ENCODE peak calls at places on chromosomes 1 and 21, in six cellular contexts. One of them, this sample, is unnamed.

GRCh38 chr1:113811353-113811887 is 856 bp downstream of the RSBN1 start:
- DNase-seq in activated CD8-positive, alpha-beta memory T cell treated with anti-CD3 and anti-CD28 coated beads for 24 hours: no peak
- DNase-seq in NCI-H1417: peak; percentile 33
- DNase-seq in CD8-positive, alpha-beta memory T cell: no peak
- DNase-seq in aorta: peak; percentile 88
- DNase-seq in AG08395: peak; percentile 14
- DNase-seq in this sample: peak; percentile 94

GRCh38 chr1:202210370-202210769 is 16.8 kb downstream of the LGR6 start:
- DNase-seq in activated CD8-positive, alpha-beta memory T cell treated with anti-CD3 and anti-CD28 coated beads for 24 hours: no peak
- DNase-seq in NCI-H1417: peak; percentile 99
- DNase-seq in CD8-positive, alpha-beta memory T cell: no peak
- DNase-seq in aorta: no peak
- DNase-seq in AG08395: peak; percentile 42
- DNase-seq in this sample: no peak

GRCh38 chr1:62131093-62131725 is 63.4 kb upstream of the L1TD1 start:
- DNase-seq in activated CD8-positive, alpha-beta memory T cell treated with anti-CD3 and anti-CD28 coated beads for 24 hours: no peak
- DNase-seq in NCI-H1417: no peak
- DNase-seq in CD8-positive, alpha-beta memory T cell: no peak
- DNase-seq in aorta: no peak
- DNase-seq in AG08395: peak; percentile 87
- DNase-seq in this sample: no peak

GRCh38 chr21:46038871-46039397 is 57.4 kb downstream of the COL6A1 start:
- DNase-seq in activated CD8-positive, alpha-beta memory T cell treated with anti-CD3 and anti-CD28 coated beads for 24 hours: no peak
- DNase-seq in NCI-H1417: no peak
- DNase-seq in CD8-positive, alpha-beta memory T cell: no peak
- DNase-seq in aorta: peak; percentile 93
- DNase-seq in AG08395: peak; percentile 82
- DNase-seq in this sample: peak; percentile 91

GRCh38 chr1:230123280-230124186 is 56.5 kb downstream of the GALNT2 start:
- DNase-seq in activated CD8-positive, alpha-beta memory T cell treated with anti-CD3 and anti-CD28 coated beads for 24 hours: no peak
- DNase-seq in NCI-H1417: no peak
- DNase-seq in CD8-positive, alpha-beta memory T cell: no peak
- DNase-seq in aorta: no peak
- DNase-seq in AG08395: no peak
- DNase-seq in this sample: no peak

GRCh38 chr21:45109831-45110492 is 35.6 kb downstream of the ADARB1 start:
- DNase-seq in activated CD8-positive, alpha-beta memory T cell treated with anti-CD3 and anti-CD28 coated beads for 24 hours: peak; percentile 68
- DNase-seq in NCI-H1417: peak; percentile 85
- DNase-seq in CD8-positive, alpha-beta memory T cell: no peak
- DNase-seq in aorta: no peak
- DNase-seq in AG08395: no peak
- DNase-seq in this sample: no peak

GRCh38 chr1:43558346-43558841 is 27.7 kb downstream of the PTPRF start:
- DNase-seq in activated CD8-positive, alpha-beta memory T cell treated with anti-CD3 and anti-CD28 coated beads for 24 hours: no peak
- DNase-seq in NCI-H1417: peak; percentile 90
- DNase-seq in CD8-positive, alpha-beta memory T cell: no peak
- DNase-seq in aorta: peak; percentile 83
- DNase-seq in AG08395: peak; percentile 76
- DNase-seq in this sample: no peak

GRCh38 chr1:201456499-201457309 is 12.3 kb downstream of the PHLDA3 start:
- DNase-seq in activated CD8-positive, alpha-beta memory T cell treated with anti-CD3 and anti-CD28 coated beads for 24 hours: no peak
- DNase-seq in NCI-H1417: no peak
- DNase-seq in CD8-positive, alpha-beta memory T cell: no peak
- DNase-seq in aorta: peak; percentile 80
- DNase-seq in AG08395: peak; percentile 91
- DNase-seq in this sample: no peak

GRCh38 chr21:15749868-15750174 is 20.0 kb downstream of the USP25 start:
- DNase-seq in activated CD8-positive, alpha-beta memory T cell treated with anti-CD3 and anti-CD28 coated beads for 24 hours: no peak
- DNase-seq in NCI-H1417: no peak
- DNase-seq in CD8-positive, alpha-beta memory T cell: no peak
- DNase-seq in aorta: no peak
- DNase-seq in AG08395: no peak
- DNase-seq in this sample: no peak

GRCh38 chr1:23555949-23556640 is 3.2 kb downstream of the ID3 start:
- DNase-seq in activated CD8-positive, alpha-beta memory T cell treated with anti-CD3 and anti-CD28 coated beads for 24 hours: no peak
- DNase-seq in NCI-H1417: peak; percentile 66
- DNase-seq in CD8-positive, alpha-beta memory T cell: no peak
- DNase-seq in aorta: peak; percentile 78
- DNase-seq in AG08395: peak; percentile 22
- DNase-seq in this sample: no peak

GRCh38 chr1:85343213-85343611 is 66.8 kb upstream of the BCL10 start:
- DNase-seq in activated CD8-positive, alpha-beta memory T cell treated with anti-CD3 and anti-CD28 coated beads for 24 hours: no peak
- DNase-seq in NCI-H1417: no peak
- DNase-seq in CD8-positive, alpha-beta memory T cell: no peak
- DNase-seq in aorta: no peak
- DNase-seq in AG08395: peak; percentile 18
- DNase-seq in this sample: no peak

GRCh38 chr1:200438911-200439310 is 29.1 kb upstream of the ZNF281 start:
- DNase-seq in activated CD8-positive, alpha-beta memory T cell treated with anti-CD3 and anti-CD28 coated beads for 24 hours: no peak
- DNase-seq in NCI-H1417: no peak
- DNase-seq in CD8-positive, alpha-beta memory T cell: no peak
- DNase-seq in aorta: no peak
- DNase-seq in AG08395: peak; percentile 31
- DNase-seq in this sample: no peak

GRCh38 chr1:21814981-21815583 is 3.0 kb downstream of the LDLRAD2 start:
- DNase-seq in activated CD8-positive, alpha-beta memory T cell treated with anti-CD3 and anti-CD28 coated beads for 24 hours: no peak
- DNase-seq in NCI-H1417: no peak
- DNase-seq in CD8-positive, alpha-beta memory T cell: no peak
- DNase-seq in aorta: no peak
- DNase-seq in AG08395: no peak
- DNase-seq in this sample: no peak

GRCh38 chr21:15415541-15416261 is 314.1 kb upstream of the USP25 start:
- DNase-seq in activated CD8-positive, alpha-beta memory T cell treated with anti-CD3 and anti-CD28 coated beads for 24 hours: no peak
- DNase-seq in NCI-H1417: no peak
- DNase-seq in CD8-positive, alpha-beta memory T cell: no peak
- DNase-seq in aorta: no peak
- DNase-seq in AG08395: no peak
- DNase-seq in this sample: no peak

GRCh38 chr1:225888289-225888897 is 553 bp downstream of the LEFTY1 start:
- DNase-seq in activated CD8-positive, alpha-beta memory T cell treated with anti-CD3 and anti-CD28 coated beads for 24 hours: no peak
- DNase-seq in NCI-H1417: no peak
- DNase-seq in CD8-positive, alpha-beta memory T cell: no peak
- DNase-seq in aorta: no peak
- DNase-seq in AG08395: no peak
- DNase-seq in this sample: no peak

GRCh38 chr1:17892225-17892624 is 137.1 kb downstream of the ACTL8 start:
- DNase-seq in activated CD8-positive, alpha-beta memory T cell treated with anti-CD3 and anti-CD28 coated beads for 24 hours: no peak
- DNase-seq in NCI-H1417: no peak
- DNase-seq in CD8-positive, alpha-beta memory T cell: no peak
- DNase-seq in aorta: no peak
- DNase-seq in AG08395: no peak
- DNase-seq in this sample: no peak

GRCh38 chr21:43274022-43274945 is 105.5 kb downstream of the CRYAA start:
- DNase-seq in activated CD8-positive, alpha-beta memory T cell treated with anti-CD3 and anti-CD28 coated beads for 24 hours: no peak
- DNase-seq in NCI-H1417: no peak
- DNase-seq in CD8-positive, alpha-beta memory T cell: no peak
- DNase-seq in aorta: no peak
- DNase-seq in AG08395: no peak
- DNase-seq in this sample: no peak

GRCh38 chr1:31705080-31705866 is 1.5 kb upstream of the COL16A1 start:
- DNase-seq in activated CD8-positive, alpha-beta memory T cell treated with anti-CD3 and anti-CD28 coated beads for 24 hours: peak; percentile 83
- DNase-seq in NCI-H1417: no peak
- DNase-seq in CD8-positive, alpha-beta memory T cell: peak; percentile 40
- DNase-seq in aorta: peak; percentile 89
- DNase-seq in AG08395: peak; percentile 60
- DNase-seq in this sample: no peak

GRCh38 chr1:67053535-67053784 is 488 bp downstream of the SLC35D1 start:
- DNase-seq in activated CD8-positive, alpha-beta memory T cell treated with anti-CD3 and anti-CD28 coated beads for 24 hours: no peak
- DNase-seq in NCI-H1417: peak; percentile 37
- DNase-seq in CD8-positive, alpha-beta memory T cell: peak; percentile 17
- DNase-seq in aorta: peak; percentile 89
- DNase-seq in AG08395: peak; percentile 67
- DNase-seq in this sample: no peak

GRCh38 chr1:226666164-226666506 is 72.9 kb downstream of the ITPKB start:
- DNase-seq in activated CD8-positive, alpha-beta memory T cell treated with anti-CD3 and anti-CD28 coated beads for 24 hours: no peak
- DNase-seq in NCI-H1417: no peak
- DNase-seq in CD8-positive, alpha-beta memory T cell: no peak
- DNase-seq in aorta: peak; percentile 77
- DNase-seq in AG08395: no peak
- DNase-seq in this sample: no peak

GRCh38 chr1:236206548-236206947 is 64.2 kb downstream of the GPR137B start:
- DNase-seq in activated CD8-positive, alpha-beta memory T cell treated with anti-CD3 and anti-CD28 coated beads for 24 hours: no peak
- DNase-seq in NCI-H1417: no peak
- DNase-seq in CD8-positive, alpha-beta memory T cell: no peak
- DNase-seq in aorta: no peak
- DNase-seq in AG08395: no peak
- DNase-seq in this sample: no peak

GRCh38 chr21:36104306-36105300 is 30.3 kb upstream of the CBR3 start:
- DNase-seq in activated CD8-positive, alpha-beta memory T cell treated with anti-CD3 and anti-CD28 coated beads for 24 hours: peak; percentile 82
- DNase-seq in NCI-H1417: no peak
- DNase-seq in CD8-positive, alpha-beta memory T cell: peak; percentile 9
- DNase-seq in aorta: peak; percentile 83
- DNase-seq in AG08395: no peak
- DNase-seq in this sample: no peak

GRCh38 chr1:184650177-184650866 is 104.3 kb downstream of the EDEM3 start:
- DNase-seq in activated CD8-positive, alpha-beta memory T cell treated with anti-CD3 and anti-CD28 coated beads for 24 hours: no peak
- DNase-seq in NCI-H1417: no peak
- DNase-seq in CD8-positive, alpha-beta memory T cell: no peak
- DNase-seq in aorta: no peak
- DNase-seq in AG08395: no peak
- DNase-seq in this sample: peak; percentile 66

GRCh38 chr1:206513312-206514111 is 6.2 kb downstream of the RASSF5 start:
- DNase-seq in activated CD8-positive, alpha-beta memory T cell treated with anti-CD3 and anti-CD28 coated beads for 24 hours: no peak
- DNase-seq in NCI-H1417: no peak
- DNase-seq in CD8-positive, alpha-beta memory T cell: no peak
- DNase-seq in aorta: peak; percentile 90
- DNase-seq in AG08395: peak; percentile 90
- DNase-seq in this sample: no peak

GRCh38 chr1:32426489-32427255 is 32.4 kb upstream of the BSDC1 start:
- DNase-seq in activated CD8-positive, alpha-beta memory T cell treated with anti-CD3 and anti-CD28 coated beads for 24 hours: no peak
- DNase-seq in NCI-H1417: no peak
- DNase-seq in CD8-positive, alpha-beta memory T cell: no peak
- DNase-seq in aorta: no peak
- DNase-seq in AG08395: no peak
- DNase-seq in this sample: no peak